ENCODE peak calls at places on chromosomes 5 and 9, in eight cellular contexts. W is mammary epithelial cell, P is heart left ventricle, X is K562, N is SK-N-SH, T is WERI-Rb-1, H is SJSA1, M is RWPE2. I is an unnamed sample.

GRCh38 chr5:149939572-149939971 is 5.0 kb downstream of the PDE6A start:
- DNase-seq in M (no peak), H (no peak), T (no peak), P (no peak), N (no peak), W (peak), X (no peak), I (no peak)

GRCh38 chr9:124894035-124894740 is 32.3 kb downstream of the ARPC5L start:
- DNase-seq in H (no peak), X (no peak), T (no peak), M (no peak), W (no peak), P (no peak), N (no peak), I (no peak)

GRCh38 chr5:80116465-80116864 is 81.3 kb downstream of the THBS4 start:
- DNase-seq in T (peak), X (no peak), W (no peak), M (no peak), H (no peak), N (no peak), P (no peak), I (no peak)

GRCh38 chr5:13250450-13251291 is 693.8 kb downstream of the DNAH5 start:
- DNase-seq in P (no peak), W (no peak), M (no peak), N (peak), X (no peak), T (no peak), H (no peak), I (no peak)

GRCh38 chr5:168477060-168477459 is 9.2 kb upstream of the RARS1 start:
- DNase-seq in H (peak), M (no peak), T (no peak), X (peak), N (no peak), W (no peak), P (no peak), I (peak)

GRCh38 chr9:104911029-104911607 is 16.8 kb downstream of the ABCA1 start:
- DNase-seq in H (no peak), W (no peak), X (no peak), P (no peak), N (no peak), T (peak), M (no peak), I (no peak)

GRCh38 chr9:75101004-75101601 is 12.8 kb downstream of the OSTF1 start:
- DNase-seq in H (no peak), X (no peak), N (no peak), M (no peak), T (no peak), W (no peak), P (no peak), I (no peak)

GRCh38 chr5:88190106-88190834 is 78.4 kb downstream of the TMEM161B start:
- DNase-seq in T (no peak), H (no peak), P (no peak), W (no peak), N (no peak), X (no peak), M (no peak), I (no peak)

GRCh38 chr9:76369583-76369982 is 24.6 kb downstream of the RFK start:
- DNase-seq in T (peak), H (no peak), P (no peak), X (peak), W (peak), N (peak), M (no peak), I (no peak)

GRCh38 chr5:68460147-68460760 is 244.7 kb downstream of the PIK3R1 start:
- DNase-seq in T (peak), W (peak), H (no peak), M (no peak), X (peak), P (no peak), N (peak), I (no peak)

GRCh38 chr5:6058055-6058715 is 320.2 kb downstream of the MED10 start:
- DNase-seq in M (no peak), T (no peak), N (no peak), H (no peak), W (no peak), P (no peak), X (no peak), I (no peak)

GRCh38 chr5:124996023-124996763 is 249.8 kb upstream of the ZNF608 start:
- DNase-seq in N (no peak), H (peak), W (no peak), X (no peak), P (no peak), T (no peak), M (no peak), I (no peak)

GRCh38 chr9:108286807-108287206 is 569.0 kb downstream of the ACTL7B start:
- DNase-seq in H (no peak), T (no peak), X (peak), W (no peak), P (no peak), M (no peak), N (no peak), I (no peak)

GRCh38 chr5:127409236-127409921 is 108.1 kb upstream of the PRRC1 start:
- DNase-seq in T (no peak), N (no peak), X (no peak), W (no peak), H (no peak), P (no peak), M (no peak), I (no peak)

GRCh38 chr5:98781964-98782363 is 8.5 kb downstream of the RGMB start:
- DNase-seq in N (no peak), T (no peak), P (no peak), H (no peak), X (no peak), W (no peak), M (no peak), I (no peak)

GRCh38 chr5:68459093-68459492 is 243.5 kb downstream of the PIK3R1 start:
- DNase-seq in X (no peak), P (no peak), W (no peak), T (no peak), H (no peak), M (no peak), N (no peak), I (no peak)

GRCh38 chr9:3330792-3331420 is 194.9 kb downstream of the RFX3 start:
- DNase-seq in T (no peak), M (no peak), H (no peak), P (no peak), W (peak), N (no peak), X (no peak), I (no peak)

GRCh38 chr5:150632305-150633160 is 7.9 kb upstream of the SYNPO start:
- DNase-seq in P (peak), M (no peak), W (no peak), T (no peak), N (no peak), H (peak), X (no peak), I (no peak)

GRCh38 chr5:58198330-58198729 is 261.6 kb downstream of the PLK2 start:
- DNase-seq in X (no peak), W (no peak), T (no peak), H (no peak), M (no peak), N (no peak), P (no peak), I (no peak)

DNA sequence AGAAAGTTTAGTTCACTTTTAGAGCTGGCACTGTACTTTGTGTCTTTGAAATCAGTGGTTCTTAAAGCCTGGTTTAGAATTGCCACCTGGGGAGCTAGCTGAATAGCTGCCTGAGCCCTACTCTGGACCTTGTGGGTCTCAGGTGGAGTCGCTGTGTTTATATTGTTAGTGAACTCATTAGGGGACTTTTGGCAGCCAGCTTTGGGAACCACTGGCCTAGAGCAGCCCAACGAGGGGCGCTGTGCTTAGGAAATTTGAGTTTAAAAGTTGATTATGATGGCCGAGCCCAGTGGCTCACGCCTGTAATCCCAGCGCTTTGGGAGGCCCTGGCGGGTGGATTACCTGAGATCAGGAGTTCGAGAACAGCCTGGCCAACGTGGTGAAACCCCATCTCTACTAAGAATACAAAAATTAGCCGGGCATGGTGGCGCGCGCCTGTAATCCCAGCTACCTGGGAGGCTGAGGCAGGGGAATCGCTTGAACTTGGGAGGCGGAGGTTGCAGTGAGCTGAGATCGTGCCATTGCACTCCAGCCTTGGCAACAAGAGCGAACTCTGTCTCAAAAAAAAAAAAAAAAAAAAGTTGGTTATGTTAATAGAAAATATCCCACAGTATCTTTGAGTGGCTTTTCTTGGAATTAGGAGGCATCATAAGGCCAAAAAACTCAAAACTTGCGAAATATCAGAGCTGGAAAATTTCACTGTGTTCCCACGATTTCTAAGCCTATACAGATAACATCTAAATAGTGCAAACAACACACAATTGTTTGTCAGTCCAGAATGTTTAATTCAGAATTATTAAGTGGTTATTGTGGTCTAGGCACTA is 781 bp downstream of the MCCC2 start:
- DNase-seq in W (no peak), N (peak), P (no peak), H (no peak), X (peak), M (no peak), T (peak), I (no peak)
- H3K27ac ChIP-seq in W (peak), N (peak), P (peak), H (peak), X (peak), M (peak), T (peak), I (peak)

GRCh38 chr5:146165469-146165868 is 17.0 kb downstream of the LARS1 start:
- DNase-seq in T (no peak), W (no peak), X (no peak), P (no peak), H (no peak), N (no peak), M (no peak), I (no peak)

GRCh38 chr5:146169076-146169475 is 13.4 kb downstream of the LARS1 start:
- DNase-seq in X (no peak), W (no peak), N (no peak), P (no peak), H (no peak), T (no peak), M (no peak), I (no peak)

DNA sequence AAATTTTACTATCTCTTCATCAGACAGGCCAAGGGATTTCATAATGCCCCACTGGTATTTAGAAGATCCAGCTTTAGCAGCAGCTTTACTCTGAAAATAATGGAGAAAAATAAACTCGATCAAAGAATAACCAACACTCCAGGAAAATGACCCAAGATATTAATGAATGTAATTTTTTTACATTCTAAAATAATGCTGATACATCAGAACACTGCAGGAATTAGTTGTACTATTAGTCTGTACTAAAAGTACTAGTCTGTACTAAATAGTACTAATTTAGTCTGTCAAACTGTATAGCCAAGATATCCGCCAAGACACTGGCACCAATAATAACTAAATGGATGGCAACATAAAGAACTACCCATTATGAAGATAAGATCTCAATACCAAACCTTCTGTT is 18.1 kb downstream of the LARS1 start:
- DNase-seq in H (no peak), M (no peak), W (no peak), N (no peak), P (no peak), T (no peak), X (no peak), I (no peak)
- H3K27ac ChIP-seq in H (no peak), M (no peak), W (no peak), N (no peak), P (no peak), T (no peak), X (no peak), I (no peak)

GRCh38 chr9:129944501-129945116 is 98.4 kb downstream of the FNBP1 start:
- DNase-seq in W (no peak), P (no peak), N (no peak), X (no peak), T (no peak), H (no peak), M (no peak), I (no peak)

GRCh38 chr9:129949821-129950220 is 93.2 kb downstream of the FNBP1 start:
- DNase-seq in H (no peak), N (peak), X (no peak), W (no peak), P (no peak), T (no peak), M (no peak), I (no peak)

GRCh38 chr9:129952337-129952736 is 90.7 kb downstream of the FNBP1 start:
- DNase-seq in M (no peak), T (no peak), H (no peak), P (no peak), X (no peak), N (no peak), W (no peak), I (no peak)

GRCh38 chr9:129945314-129945713 is 97.7 kb downstream of the FNBP1 start:
- DNase-seq in M (no peak), N (no peak), T (no peak), H (no peak), P (no peak), X (no peak), W (no peak), I (no peak)

DNA sequence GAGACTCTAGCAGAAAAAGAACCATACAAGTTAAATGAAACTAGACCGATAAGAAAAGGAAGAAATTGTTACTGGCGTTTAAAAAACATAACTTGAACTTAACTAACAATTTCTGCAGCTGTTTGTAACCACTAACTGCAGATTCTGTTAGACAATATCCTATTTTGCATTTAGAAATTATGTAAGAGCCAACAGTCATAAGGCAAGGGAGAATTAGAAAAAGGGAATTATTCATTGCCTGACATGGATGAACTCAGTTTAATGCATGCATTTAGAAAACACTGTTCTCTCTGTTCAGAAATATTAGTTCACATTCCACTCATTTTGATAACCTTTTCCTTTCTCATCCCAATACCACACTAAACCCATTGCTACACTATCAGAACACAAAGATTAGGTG is 96.4 kb downstream of the FNBP1 start:
- DNase-seq in P (no peak), X (no peak), W (no peak), H (no peak), T (no peak), M (no peak), N (no peak), I (no peak)
- H3K27ac ChIP-seq in P (no peak), X (no peak), W (no peak), H (no peak), T (no peak), M (no peak), N (no peak), I (peak)

DNA sequence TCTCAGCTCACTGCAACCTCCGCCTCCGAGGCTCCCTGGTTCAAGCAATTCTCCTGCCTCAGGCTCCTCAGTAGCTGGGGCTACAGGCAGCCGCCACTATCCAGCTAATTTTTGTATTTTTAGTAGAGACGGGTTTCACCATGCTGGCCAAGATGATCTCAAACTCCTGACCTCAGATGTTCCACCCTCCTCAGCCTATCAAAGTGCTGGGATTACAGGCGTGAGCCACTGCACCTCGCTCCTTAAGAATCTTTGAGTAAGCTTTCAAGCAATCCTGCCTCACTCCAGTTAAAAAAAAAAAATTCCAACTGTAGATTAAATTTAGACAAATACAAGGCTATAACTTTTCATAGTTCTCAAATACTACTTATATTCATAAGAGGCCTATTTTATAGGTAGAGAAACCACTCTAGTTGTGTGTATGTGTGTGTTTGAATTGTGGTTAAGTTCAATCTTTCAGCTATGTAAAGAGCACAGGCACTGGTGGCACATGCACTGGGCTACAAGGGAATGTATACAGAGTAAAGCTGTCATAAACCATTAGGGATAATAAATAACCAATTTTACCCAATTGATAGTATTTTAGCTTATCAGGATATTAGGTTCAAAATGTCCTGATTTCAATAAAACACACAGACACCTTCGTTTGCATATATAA is 50.6 kb upstream of the RAPGEF6 start:
- DNase-seq in H (no peak), W (no peak), T (no peak), X (no peak), M (no peak), P (no peak), N (no peak), I (no peak)
- H3K27ac ChIP-seq in H (no peak), W (no peak), T (no peak), X (no peak), M (no peak), P (no peak), N (no peak), I (no peak)

DNA sequence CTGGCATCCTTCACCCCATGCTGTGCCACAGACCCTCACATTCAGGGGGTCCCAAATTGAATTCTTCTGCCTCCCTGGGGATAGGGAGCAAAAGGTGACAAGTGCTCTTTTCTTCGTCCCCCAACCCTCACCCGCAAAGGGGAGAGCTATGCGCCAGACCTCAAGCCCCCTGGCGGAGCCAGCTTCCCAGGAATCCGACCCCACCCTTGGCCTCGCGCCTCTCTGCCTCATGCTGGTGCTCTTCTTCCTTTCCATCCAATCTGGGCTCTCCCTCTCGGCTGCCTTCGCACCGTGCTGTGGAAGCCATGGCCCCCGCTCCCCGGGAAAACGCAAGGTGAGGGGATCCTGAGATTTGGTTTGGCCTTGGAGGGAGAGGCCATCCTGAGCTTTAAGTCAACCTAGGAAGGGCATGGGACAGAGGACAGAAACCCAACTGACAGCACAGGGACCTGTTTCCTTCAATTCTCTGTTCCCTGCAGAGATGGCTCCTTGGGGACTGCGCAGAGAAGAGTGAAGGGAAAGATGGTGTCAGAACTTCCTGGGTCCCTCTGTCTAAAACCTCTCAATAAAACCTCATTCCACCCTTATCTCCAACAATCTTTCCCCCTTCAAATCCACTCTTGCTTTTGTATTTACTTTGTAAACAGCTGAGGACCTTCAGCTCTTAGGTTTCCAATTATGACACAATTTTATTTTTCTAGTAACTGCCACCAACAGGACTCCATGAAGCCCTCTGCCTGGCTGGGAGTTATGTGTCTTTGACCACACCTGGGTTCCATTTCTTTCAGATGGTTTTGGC is 36.3 kb upstream of the CRB2 start:
- DNase-seq in T (no peak), N (no peak), H (no peak), X (no peak), M (no peak), W (no peak), P (no peak), I (peak)
- H3K27ac ChIP-seq in T (no peak), N (no peak), H (no peak), X (no peak), M (no peak), W (no peak), P (no peak), I (no peak)

GRCh38 chr5:178661836-178662540 is 35.1 kb upstream of the CLK4 start:
- DNase-seq in X (peak), T (no peak), N (no peak), M (no peak), W (no peak), H (no peak), P (no peak), I (no peak)
- H3K27ac ChIP-seq in X (no peak), T (no peak), N (no peak), M (no peak), W (no peak), H (no peak), P (no peak), I (no peak)

DNA sequence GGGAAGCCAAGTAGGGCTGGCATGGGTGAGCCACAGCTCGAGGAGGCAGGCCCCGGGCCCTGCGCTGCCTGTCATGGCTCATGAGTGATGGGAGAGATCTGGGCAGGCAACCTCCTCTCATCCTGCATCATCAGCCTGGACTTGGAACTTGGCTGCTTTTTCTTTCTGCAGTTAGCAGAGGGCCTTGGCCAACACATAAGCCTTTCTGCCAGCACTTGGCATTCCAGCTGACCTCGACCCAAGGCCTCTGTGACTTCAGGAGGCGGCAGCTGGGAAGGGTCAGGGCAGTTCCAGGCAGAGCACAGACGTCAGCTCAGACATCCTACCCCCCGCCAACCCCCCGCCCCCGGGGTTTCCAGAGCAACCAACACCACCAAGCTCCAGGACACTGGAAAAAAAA is 7.6 kb downstream of the S1PR3 start:
- DNase-seq in H (no peak), X (no peak), T (no peak), P (peak), M (no peak), N (no peak), W (no peak), I (peak)
- H3K27ac ChIP-seq in H (no peak), X (no peak), T (no peak), P (peak), M (no peak), N (peak), W (no peak), I (peak)

I was measured in spleen.